ENCODE peak calls at places on chromosomes 11 and 22, in five cellular contexts. H is osteocyte, M is left lung, C is neural crest cell, J is cardiac fibroblast. F is an unnamed sample.
A peak's percentile ranks its signal among the peaks of the same experiment; 100 is the strongest.

GRCh38 chr11:1839924-1840779 is 1.4 kb downstream of the TNNI2 start:
- DNase-seq in H (no peak), M (peak; percentile 90), C (no peak), J (no peak), F (peak; percentile 83)

GRCh38 chr11:65574963-65575567 is 788 bp upstream of the EHBP1L1 start:
- DNase-seq in H (no peak), M (no peak), C (no peak), J (no peak), F (peak; percentile 70)

GRCh38 chr11:71946144-71946571 is 17.3 kb downstream of the RNF121 start:
- DNase-seq in H (no peak), M (no peak), C (no peak), J (peak; percentile 36), F (no peak)

GRCh38 chr22:38823637-38824036 is 20.2 kb downstream of the NPTXR start:
- DNase-seq in H (no peak), M (no peak), C (no peak), J (no peak), F (no peak)

GRCh38 chr11:132452616-132453015 is 1079.7 kb downstream of the OPCML start:
- DNase-seq in H (no peak), M (no peak), C (no peak), J (no peak), F (no peak)

GRCh38 chr11:61650781-61651571 is 29.2 kb upstream of the DAGLA start:
- DNase-seq in H (no peak), M (no peak), C (no peak), J (no peak), F (no peak)

GRCh38 chr11:20360650-20361049 is 2.9 kb upstream of the HTATIP2 start:
- DNase-seq in H (no peak), M (no peak), C (no peak), J (peak; percentile 58), F (no peak)

GRCh38 chr11:68297052-68297378 is 15.4 kb upstream of the LRP5 start:
- DNase-seq in H (no peak), M (no peak), C (no peak), J (no peak), F (no peak)

GRCh38 chr22:38317237-38317994 is at the start of gene CSNK1E:
- DNase-seq in H (peak; percentile 91), M (peak; percentile 79), C (peak; percentile 63), J (peak; percentile 74), F (peak; percentile 95)

GRCh38 chr11:22472306-22472705 is 134.1 kb downstream of the SLC17A6 start:
- DNase-seq in H (no peak), M (no peak), C (no peak), J (no peak), F (no peak)

GRCh38 chr22:22130956-22131355 is 113.6 kb upstream of the VPREB1 start:
- DNase-seq in H (no peak), M (no peak), C (no peak), J (no peak), F (peak; percentile 38)

GRCh38 chr22:35407352-35407751 is 7.4 kb downstream of the MCM5 start:
- DNase-seq in H (no peak), M (no peak), C (no peak), J (no peak), F (no peak)

GRCh38 chr22:35409783-35410662 is 10.1 kb downstream of the MCM5 start:
- DNase-seq in H (no peak), M (peak; percentile 76), C (no peak), J (peak; percentile 12), F (peak; percentile 85)

GRCh38 chr22:35413624-35414023 is 13.7 kb downstream of the MCM5 start:
- DNase-seq in H (no peak), M (no peak), C (no peak), J (no peak), F (no peak)

GRCh38 chr22:35410663-35411034 is 10.7 kb downstream of the MCM5 start:
- DNase-seq in H (no peak), M (no peak), C (no peak), J (no peak), F (no peak)

DNA sequence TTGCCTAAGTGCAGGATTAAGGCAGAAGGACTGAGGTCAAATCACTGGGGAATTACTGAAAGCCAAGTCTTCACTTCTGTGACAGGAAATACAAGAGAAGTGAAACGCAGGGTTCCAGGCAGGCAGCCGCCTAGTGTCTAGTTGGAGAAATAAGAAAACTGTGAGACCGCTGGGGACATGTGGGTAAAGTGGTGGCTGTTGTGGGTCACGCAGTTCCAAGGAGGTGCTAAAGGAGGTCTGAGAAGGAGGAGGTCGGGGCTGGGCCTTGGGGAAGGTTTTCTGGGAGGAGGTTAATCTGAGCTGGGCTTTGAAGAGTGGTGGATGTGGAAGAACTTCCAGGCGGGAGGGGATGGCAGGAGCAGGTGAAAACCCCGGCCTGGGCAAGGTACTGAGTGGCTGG is 11.2 kb downstream of the MCM5 start:
- DNase-seq in H (no peak), M (no peak), C (no peak), J (no peak), F (peak; percentile 59)
- TF ChIP-seq CTCF in H (no peak), M (peak; percentile 23), C (no peak), J (no peak), F (peak; percentile 54)

GRCh38 chr22:24247564-24248344 is 2.9 kb upstream of the GGT5 start:
- DNase-seq in H (peak; percentile 95), M (peak; percentile 88), C (peak; percentile 80), J (peak; percentile 100), F (peak; percentile 87)

GRCh38 chr22:24247011-24247507 is 2.2 kb upstream of the GGT5 start:
- DNase-seq in H (no peak), M (no peak), C (no peak), J (peak; percentile 50), F (peak; percentile 7)

GRCh38 chr22:24240381-24240780 is 4.5 kb downstream of the GGT5 start:
- DNase-seq in H (no peak), M (no peak), C (no peak), J (peak; percentile 63), F (no peak)

DNA sequence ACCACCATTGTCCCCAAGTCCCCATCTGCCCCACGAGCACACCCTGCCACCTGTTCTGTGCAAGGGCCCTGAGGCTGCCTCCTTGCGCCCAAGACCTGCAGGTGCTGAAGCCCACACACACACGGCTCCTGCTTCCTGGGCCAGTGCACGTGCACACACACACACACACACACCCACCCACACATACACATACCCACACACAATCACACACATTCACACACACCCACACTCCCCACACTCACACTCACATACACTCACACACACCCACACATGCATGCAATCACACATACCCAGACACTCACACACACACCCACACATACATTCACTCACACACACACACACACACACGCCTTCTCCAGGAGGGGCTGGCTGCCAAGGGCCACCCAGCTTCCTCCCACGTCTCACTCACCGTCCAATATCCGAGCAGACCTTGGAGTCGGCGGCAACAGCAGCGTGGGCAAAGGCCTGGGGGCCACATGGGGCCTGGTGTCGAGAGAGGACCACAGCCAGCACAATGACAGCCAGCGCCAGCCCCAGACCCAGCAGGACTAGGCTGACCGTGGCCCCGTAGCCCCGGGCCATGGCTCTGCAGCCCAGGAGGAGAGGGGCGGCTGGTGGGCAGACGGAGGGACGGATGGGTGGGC is 616 bp downstream of the GGT5 start:
- DNase-seq in H (no peak), M (no peak), C (no peak), J (peak; percentile 88), F (no peak)
- TF ChIP-seq CTCF in H (no peak), M (no peak), C (no peak), J (no peak), F (no peak)

DNA sequence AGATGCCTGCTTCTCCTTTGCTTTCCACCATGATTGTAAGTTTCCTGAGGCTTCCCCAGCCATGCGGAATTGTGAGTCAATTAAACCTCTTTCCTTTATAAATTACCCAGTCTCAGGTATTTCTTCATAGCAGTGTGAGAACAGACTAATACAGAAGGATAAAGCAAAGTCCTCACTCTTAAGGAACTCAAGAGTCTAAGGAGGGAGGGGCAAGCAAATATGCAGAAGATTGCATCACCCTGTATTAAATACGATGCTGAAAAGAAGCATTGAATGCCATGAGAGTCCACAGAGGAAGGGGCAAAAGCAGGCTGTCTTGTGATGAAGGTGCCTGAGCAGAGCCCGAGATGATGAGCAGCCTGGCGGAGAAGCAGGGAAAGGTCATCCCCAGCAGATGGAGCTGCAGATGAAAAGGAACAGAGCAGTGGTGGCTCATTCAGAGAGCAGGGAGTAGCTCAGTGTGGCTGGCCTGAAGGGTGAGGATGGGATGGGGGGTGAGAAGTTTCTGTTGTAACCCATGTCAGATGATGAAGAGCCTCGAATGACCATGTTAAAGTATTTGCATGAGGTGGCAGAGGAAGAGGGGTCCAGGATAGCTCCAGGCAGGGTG is 6.3 kb upstream of the IZUMO1R start:
- DNase-seq in H (no peak), M (no peak), C (no peak), J (no peak), F (no peak)
- TF ChIP-seq CTCF in H (no peak), M (no peak), C (no peak), J (no peak), F (no peak)

GRCh38 chr11:93253111-93253510 is 55.3 kb upstream of the SLC36A4 start:
- DNase-seq in H (no peak), M (no peak), C (no peak), J (no peak), F (no peak)

GRCh38 chr11:93249437-93250210 is 51.8 kb upstream of the SLC36A4 start:
- DNase-seq in H (no peak), M (no peak), C (no peak), J (no peak), F (no peak)

GRCh38 chr11:93248602-93249001 is 50.8 kb upstream of the SLC36A4 start:
- DNase-seq in H (no peak), M (no peak), C (no peak), J (peak; percentile 3), F (no peak)

DNA sequence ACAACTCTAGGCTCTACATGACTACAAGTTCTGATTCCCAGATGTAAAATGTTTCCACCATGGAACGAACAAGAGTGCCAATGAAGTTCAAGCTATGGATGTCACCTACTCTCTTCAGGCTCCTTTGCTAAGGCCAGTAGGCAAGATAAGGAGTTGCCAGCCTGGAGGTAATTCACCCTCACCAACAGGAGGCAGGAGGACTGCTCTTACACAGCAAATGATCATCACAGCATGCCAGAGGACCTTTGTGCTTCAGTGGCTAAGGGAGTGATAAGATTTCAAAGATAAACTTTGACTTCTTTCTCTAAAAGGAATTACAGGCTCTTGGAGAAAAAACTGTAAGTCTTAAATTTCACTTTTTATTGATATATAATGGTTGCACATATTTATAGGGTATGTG is 54.1 kb upstream of the SLC36A4 start:
- DNase-seq in H (no peak), M (no peak), C (no peak), J (no peak), F (no peak)
- TF ChIP-seq CTCF in H (no peak), M (no peak), C (no peak), J (no peak), F (no peak)

DNA sequence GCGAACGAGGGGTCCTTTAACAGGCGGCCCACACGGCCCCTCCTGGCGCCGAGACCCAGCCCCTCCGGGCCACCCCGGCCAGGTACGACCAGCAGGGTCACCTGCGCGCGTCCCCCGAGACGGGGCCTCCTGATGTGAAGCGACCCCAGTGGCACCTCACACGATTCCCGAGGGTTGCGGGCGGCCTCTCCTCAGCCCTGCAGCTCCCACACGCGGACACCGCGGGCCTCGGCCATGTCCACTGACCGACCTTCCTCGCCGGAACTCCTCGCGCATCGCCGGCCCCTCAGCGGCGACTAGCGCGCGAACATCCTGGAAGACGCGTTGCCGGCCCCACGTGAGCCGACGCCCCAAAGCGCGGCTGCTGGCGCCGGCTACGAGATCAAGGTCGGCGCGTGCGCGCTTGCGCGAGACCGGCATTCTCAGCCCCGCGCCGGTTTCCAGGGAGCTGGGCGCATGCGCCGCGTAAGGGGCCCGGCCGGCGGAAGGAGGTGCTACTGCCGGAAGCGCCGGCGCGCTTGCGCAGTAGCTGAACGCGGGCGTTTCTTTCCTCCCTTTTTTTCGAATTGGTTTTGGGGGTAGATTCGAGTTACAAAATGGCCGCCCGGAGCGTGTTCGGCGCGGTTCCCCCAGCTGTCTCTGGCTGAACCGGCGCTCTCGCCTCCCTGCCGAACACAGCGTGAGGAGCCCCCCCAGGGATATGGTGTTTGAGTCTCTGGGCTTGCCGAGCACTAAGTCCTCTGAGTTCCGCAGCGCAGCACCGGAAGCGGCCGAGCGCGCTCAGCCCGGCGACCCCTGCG is at the start of gene NUP50:
- DNase-seq in H (peak; percentile 99), M (peak; percentile 96), C (peak; percentile 90), J (peak; percentile 98), F (peak; percentile 100)
- TF ChIP-seq CTCF in H (no peak), M (no peak), C (peak; percentile 17), J (no peak), F (no peak)

GRCh38 chr22:19849800-19850481 is 4.7 kb downstream of the GNB1L start:
- DNase-seq in H (no peak), M (peak; percentile 78), C (no peak), J (no peak), F (peak; percentile 3)
- TF ChIP-seq CTCF in H (no peak), M (no peak), C (no peak), J (no peak), F (no peak)